ENCODE peak calls at places on chromosomes 11 and 22, in eight cellular contexts. One of them, this sample, is unnamed.

GRCh38 chr22:24465566-24465965 is 29.6 kb upstream of the UPB1 start:
- DNase-seq in left ventricle myocardium inferior: no peak
- DNase-seq in thoracic aorta: no peak
- DNase-seq in Panc1: no peak
- DNase-seq in transverse colon: no peak
- DNase-seq in heart left ventricle: no peak
- DNase-seq in PC-3: no peak
- DNase-seq in uterus: no peak
- DNase-seq in this sample: no peak

GRCh38 chr11:8745431-8745986 is 62.9 kb downstream of the RPL27A start:
- DNase-seq in left ventricle myocardium inferior: no peak
- DNase-seq in thoracic aorta: no peak
- DNase-seq in Panc1: no peak
- DNase-seq in transverse colon: no peak
- DNase-seq in heart left ventricle: no peak
- DNase-seq in PC-3: no peak
- DNase-seq in uterus: no peak
- DNase-seq in this sample: no peak

GRCh38 chr11:102476812-102477211 is 24.2 kb upstream of the TMEM123 start:
- DNase-seq in left ventricle myocardium inferior: peak; percentile 42
- DNase-seq in thoracic aorta: no peak
- DNase-seq in Panc1: no peak
- DNase-seq in transverse colon: peak; percentile 73
- DNase-seq in heart left ventricle: peak; percentile 72
- DNase-seq in PC-3: peak; percentile 81
- DNase-seq in uterus: no peak
- DNase-seq in this sample: no peak

GRCh38 chr11:61497876-61498275 is 10.7 kb upstream of the LRRC10B start:
- DNase-seq in left ventricle myocardium inferior: no peak
- DNase-seq in thoracic aorta: no peak
- DNase-seq in Panc1: no peak
- DNase-seq in transverse colon: no peak
- DNase-seq in heart left ventricle: no peak
- DNase-seq in PC-3: no peak
- DNase-seq in uterus: no peak
- DNase-seq in this sample: no peak

GRCh38 chr22:30873086-30873650 is 95.4 kb downstream of the MORC2 start:
- DNase-seq in left ventricle myocardium inferior: no peak
- DNase-seq in thoracic aorta: no peak
- DNase-seq in Panc1: no peak
- DNase-seq in transverse colon: peak; percentile 1
- DNase-seq in heart left ventricle: no peak
- DNase-seq in PC-3: no peak
- DNase-seq in uterus: no peak
- DNase-seq in this sample: no peak

GRCh38 chr11:10654211-10655150 is 39.1 kb downstream of the IRAG1 start:
- DNase-seq in left ventricle myocardium inferior: no peak
- DNase-seq in thoracic aorta: no peak
- DNase-seq in Panc1: no peak
- DNase-seq in transverse colon: no peak
- DNase-seq in heart left ventricle: no peak
- DNase-seq in PC-3: peak; percentile 62
- DNase-seq in uterus: no peak
- DNase-seq in this sample: no peak

GRCh38 chr11:65524010-65524746 is 705 bp upstream of the SCYL1 start:
- DNase-seq in left ventricle myocardium inferior: peak; percentile 52
- DNase-seq in thoracic aorta: no peak
- DNase-seq in Panc1: no peak
- DNase-seq in transverse colon: peak; percentile 46
- DNase-seq in heart left ventricle: peak; percentile 67
- DNase-seq in PC-3: no peak
- DNase-seq in uterus: peak; percentile 70
- DNase-seq in this sample: peak; percentile 75

GRCh38 chr11:62555464-62556092 is 9.0 kb upstream of the AHNAK start:
- DNase-seq in left ventricle myocardium inferior: peak; percentile 39
- DNase-seq in thoracic aorta: no peak
- DNase-seq in Panc1: no peak
- DNase-seq in transverse colon: peak; percentile 74
- DNase-seq in heart left ventricle: peak; percentile 63
- DNase-seq in PC-3: peak; percentile 50
- DNase-seq in uterus: no peak
- DNase-seq in this sample: peak; percentile 61

GRCh38 chr11:66371627-66372415 is at the start of gene SLC29A2:
- DNase-seq in left ventricle myocardium inferior: peak; percentile 73
- DNase-seq in thoracic aorta: no peak
- DNase-seq in Panc1: no peak
- DNase-seq in transverse colon: peak; percentile 88
- DNase-seq in heart left ventricle: peak; percentile 81
- DNase-seq in PC-3: peak; percentile 96
- DNase-seq in uterus: no peak
- DNase-seq in this sample: peak; percentile 75

GRCh38 chr11:47243454-47243853 is 5.2 kb downstream of the ACP2 start:
- DNase-seq in left ventricle myocardium inferior: no peak
- DNase-seq in thoracic aorta: no peak
- DNase-seq in Panc1: no peak
- DNase-seq in transverse colon: no peak
- DNase-seq in heart left ventricle: no peak
- DNase-seq in PC-3: no peak
- DNase-seq in uterus: no peak
- DNase-seq in this sample: no peak

GRCh38 chr11:75524576-75525432 is 937 bp downstream of the GDPD5 start:
- DNase-seq in left ventricle myocardium inferior: no peak
- DNase-seq in thoracic aorta: no peak
- DNase-seq in Panc1: no peak
- DNase-seq in transverse colon: peak; percentile 33
- DNase-seq in heart left ventricle: no peak
- DNase-seq in PC-3: peak; percentile 71
- DNase-seq in uterus: no peak
- DNase-seq in this sample: no peak

GRCh38 chr11:61957028-61957770 is 7.0 kb downstream of the BEST1 start:
- DNase-seq in left ventricle myocardium inferior: no peak
- DNase-seq in thoracic aorta: no peak
- DNase-seq in Panc1: no peak
- DNase-seq in transverse colon: no peak
- DNase-seq in heart left ventricle: no peak
- DNase-seq in PC-3: no peak
- DNase-seq in uterus: peak; percentile 13
- DNase-seq in this sample: no peak

GRCh38 chr11:1763336-1763795 is 361 bp downstream of the CTSD start:
- DNase-seq in left ventricle myocardium inferior: no peak
- DNase-seq in thoracic aorta: no peak
- DNase-seq in Panc1: no peak
- DNase-seq in transverse colon: no peak
- DNase-seq in heart left ventricle: no peak
- DNase-seq in PC-3: no peak
- DNase-seq in uterus: no peak
- DNase-seq in this sample: peak; percentile 42

GRCh38 chr11:72831521-72832300 is 17.5 kb downstream of the ATG16L2 start:
- DNase-seq in left ventricle myocardium inferior: peak; percentile 87
- DNase-seq in thoracic aorta: peak; percentile 63
- DNase-seq in Panc1: peak; percentile 42
- DNase-seq in transverse colon: peak; percentile 83
- DNase-seq in heart left ventricle: peak; percentile 90
- DNase-seq in PC-3: peak; percentile 76
- DNase-seq in uterus: peak; percentile 86
- DNase-seq in this sample: peak; percentile 91

GRCh38 chr11:36391062-36391461 is 95.0 kb downstream of the PRR5L start:
- DNase-seq in left ventricle myocardium inferior: no peak
- DNase-seq in thoracic aorta: no peak
- DNase-seq in Panc1: no peak
- DNase-seq in transverse colon: no peak
- DNase-seq in heart left ventricle: peak; percentile 39
- DNase-seq in PC-3: no peak
- DNase-seq in uterus: no peak
- DNase-seq in this sample: no peak

GRCh38 chr22:35977136-35977535 is 51.5 kb downstream of the RBFOX2 start:
- DNase-seq in left ventricle myocardium inferior: no peak
- DNase-seq in thoracic aorta: no peak
- DNase-seq in Panc1: no peak
- DNase-seq in transverse colon: no peak
- DNase-seq in heart left ventricle: no peak
- DNase-seq in PC-3: no peak
- DNase-seq in uterus: no peak
- DNase-seq in this sample: no peak

GRCh38 chr22:48369789-48370507 is 1457.7 kb downstream of the BRD1 start:
- DNase-seq in left ventricle myocardium inferior: no peak
- DNase-seq in thoracic aorta: no peak
- DNase-seq in Panc1: no peak
- DNase-seq in transverse colon: peak; percentile 20
- DNase-seq in heart left ventricle: no peak
- DNase-seq in PC-3: no peak
- DNase-seq in uterus: no peak
- DNase-seq in this sample: no peak

DNA sequence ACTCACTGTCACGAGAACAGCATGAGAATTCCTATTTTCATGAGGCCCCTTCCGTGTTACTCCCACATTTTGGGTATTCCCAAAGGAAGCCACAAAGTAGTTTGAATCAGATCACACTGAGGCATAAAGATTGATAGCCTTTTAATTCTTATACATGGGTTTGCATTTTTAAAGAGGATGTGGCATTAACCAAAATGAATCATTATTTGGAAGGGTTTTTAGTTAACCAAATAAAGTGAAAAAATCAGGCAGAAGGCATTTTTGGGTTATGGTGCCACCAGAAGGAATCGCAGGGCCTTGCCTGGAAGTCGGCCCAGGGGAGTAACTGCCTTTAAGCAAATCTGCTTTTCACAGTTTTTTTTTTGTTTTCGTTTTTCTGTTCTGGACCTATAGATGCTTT is 55.4 kb downstream of the HSD17B12 start:
- DNase-seq in left ventricle myocardium inferior: no peak
- DNase-seq in thoracic aorta: no peak
- DNase-seq in Panc1: no peak
- DNase-seq in transverse colon: no peak
- DNase-seq in heart left ventricle: no peak
- DNase-seq in PC-3: peak; percentile 83
- DNase-seq in uterus: no peak
- DNase-seq in this sample: no peak
- TF ChIP-seq CTCF in left ventricle myocardium inferior: no peak
- TF ChIP-seq CTCF in thoracic aorta: no peak
- TF ChIP-seq CTCF in Panc1: no peak
- TF ChIP-seq CTCF in transverse colon: no peak
- TF ChIP-seq CTCF in heart left ventricle: no peak
- TF ChIP-seq CTCF in PC-3: peak; percentile 60
- TF ChIP-seq CTCF in uterus: no peak
- TF ChIP-seq CTCF in this sample: no peak

DNA sequence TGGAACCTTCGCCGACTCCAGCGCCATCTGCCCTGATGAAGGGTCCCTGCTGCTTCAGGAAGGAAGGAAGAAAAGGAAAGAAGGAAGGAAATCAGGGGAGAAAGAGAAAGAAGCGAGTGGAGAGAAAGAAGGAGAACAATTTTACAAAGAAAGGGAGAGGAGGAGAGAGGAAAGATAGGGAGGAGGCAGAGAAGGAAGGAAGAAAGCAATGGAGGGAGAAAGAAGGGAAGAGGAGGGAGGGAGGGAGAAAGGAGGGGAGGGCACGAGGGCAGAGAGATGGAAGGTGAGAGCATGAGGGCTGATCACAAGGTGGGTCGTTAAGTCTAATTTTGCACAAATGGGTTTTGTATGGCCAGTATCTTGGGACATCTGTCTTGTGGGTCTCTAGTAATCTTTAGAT is 39.2 kb downstream of the PARVA start:
- DNase-seq in left ventricle myocardium inferior: no peak
- DNase-seq in thoracic aorta: no peak
- DNase-seq in Panc1: no peak
- DNase-seq in transverse colon: no peak
- DNase-seq in heart left ventricle: no peak
- DNase-seq in PC-3: no peak
- DNase-seq in uterus: no peak
- DNase-seq in this sample: no peak
- H3K4me3 ChIP-seq in left ventricle myocardium inferior: no peak overlapping the region
- H3K4me3 ChIP-seq in thoracic aorta: no peak overlapping the region
- H3K4me3 ChIP-seq in Panc1: no peak overlapping the region
- H3K4me3 ChIP-seq in transverse colon: no peak overlapping the region
- H3K4me3 ChIP-seq in heart left ventricle: no peak overlapping the region
- H3K4me3 ChIP-seq in PC-3: no peak overlapping the region
- H3K4me3 ChIP-seq in uterus: no peak overlapping the region
- H3K4me3 ChIP-seq in this sample: no peak overlapping the region

GRCh38 chr11:116989184-116989583 is 109.0 kb downstream of the SIK3 start:
- DNase-seq in left ventricle myocardium inferior: no peak
- DNase-seq in thoracic aorta: no peak
- DNase-seq in Panc1: no peak
- DNase-seq in transverse colon: no peak
- DNase-seq in heart left ventricle: no peak
- DNase-seq in PC-3: no peak
- DNase-seq in uterus: no peak
- DNase-seq in this sample: no peak

GRCh38 chr11:116991491-116991890 is 106.7 kb downstream of the SIK3 start:
- DNase-seq in left ventricle myocardium inferior: no peak
- DNase-seq in thoracic aorta: no peak
- DNase-seq in Panc1: no peak
- DNase-seq in transverse colon: no peak
- DNase-seq in heart left ventricle: no peak
- DNase-seq in PC-3: no peak
- DNase-seq in uterus: no peak
- DNase-seq in this sample: no peak

GRCh38 chr11:116990061-116990473 is 108.2 kb downstream of the SIK3 start:
- DNase-seq in left ventricle myocardium inferior: no peak
- DNase-seq in thoracic aorta: no peak
- DNase-seq in Panc1: no peak
- DNase-seq in transverse colon: no peak
- DNase-seq in heart left ventricle: peak; percentile 28
- DNase-seq in PC-3: peak; percentile 64
- DNase-seq in uterus: no peak
- DNase-seq in this sample: no peak

GRCh38 chr11:116993599-116993998 is 104.6 kb downstream of the SIK3 start:
- DNase-seq in left ventricle myocardium inferior: no peak
- DNase-seq in thoracic aorta: no peak
- DNase-seq in Panc1: no peak
- DNase-seq in transverse colon: no peak
- DNase-seq in heart left ventricle: no peak
- DNase-seq in PC-3: no peak
- DNase-seq in uterus: no peak
- DNase-seq in this sample: no peak

DNA sequence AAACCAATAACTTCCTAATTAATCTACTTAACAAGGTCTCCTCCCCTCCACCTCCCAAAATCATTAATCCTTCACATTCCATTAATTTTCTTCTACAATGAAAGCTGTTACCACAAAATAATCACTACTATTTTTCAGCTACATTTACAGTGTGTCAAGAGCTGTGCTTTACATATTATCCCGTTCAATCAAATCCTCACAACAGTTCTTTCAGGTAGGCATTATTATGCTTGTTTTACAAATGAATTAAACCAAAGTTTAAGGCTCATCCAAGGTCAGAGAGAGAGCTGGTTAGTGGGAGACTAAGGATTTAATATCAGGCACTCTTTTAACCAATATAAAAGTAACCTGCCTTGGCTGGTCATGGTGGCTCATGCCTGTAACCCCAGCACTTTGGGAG is 107.4 kb downstream of the SIK3 start:
- DNase-seq in left ventricle myocardium inferior: no peak
- DNase-seq in thoracic aorta: no peak
- DNase-seq in Panc1: no peak
- DNase-seq in transverse colon: no peak
- DNase-seq in heart left ventricle: no peak
- DNase-seq in PC-3: no peak
- DNase-seq in uterus: no peak
- DNase-seq in this sample: no peak
- H3K4me1 ChIP-seq in left ventricle myocardium inferior: peaks cover 60% of the 10 kb centered on the region
- H3K4me1 ChIP-seq in thoracic aorta: peaks cover 31% of the 10 kb centered on the region
- H3K4me1 ChIP-seq in Panc1: peaks cover 18% of the 10 kb centered on the region
- H3K4me1 ChIP-seq in transverse colon: peaks cover 58% of the 10 kb centered on the region
- H3K4me1 ChIP-seq in heart left ventricle: peaks cover 60% of the 10 kb centered on the region
- H3K4me1 ChIP-seq in PC-3: peaks cover 30% of the 10 kb centered on the region
- H3K4me1 ChIP-seq in uterus: no peaks in the 10 kb centered on the region
- H3K4me1 ChIP-seq in this sample: peaks cover 60% of the 10 kb centered on the region

GRCh38 chr22:37330200-37331033 is 48.1 kb downstream of the CYTH4 start:
- DNase-seq in left ventricle myocardium inferior: no peak
- DNase-seq in thoracic aorta: no peak
- DNase-seq in Panc1: no peak
- DNase-seq in transverse colon: peak; percentile 22
- DNase-seq in heart left ventricle: no peak
- DNase-seq in PC-3: peak; percentile 24
- DNase-seq in uterus: no peak
- DNase-seq in this sample: no peak
- TF ChIP-seq CTCF in left ventricle myocardium inferior: no peak
- TF ChIP-seq CTCF in thoracic aorta: no peak
- TF ChIP-seq CTCF in Panc1: no peak
- TF ChIP-seq CTCF in transverse colon: no peak
- TF ChIP-seq CTCF in heart left ventricle: no peak
- TF ChIP-seq CTCF in PC-3: peak; percentile 24
- TF ChIP-seq CTCF in uterus: no peak
- TF ChIP-seq CTCF in this sample: no peak

This sample was measured in psoas muscle.